ENCODE peak calls at places on chromosomes 12 and 14, in ten cellular contexts. One of them, this sample, is unnamed.
A peak's percentile ranks its signal among the peaks of the same experiment; 100 is the strongest.

GRCh38 chr14:50055461-50056228 is 60.7 kb downstream of the VCPKMT start:
- DNase-seq in ovary: no peak
- DNase-seq in IMR-90: no peak
- DNase-seq in A549: no peak
- DNase-seq in adrenal gland: peak; percentile 17
- DNase-seq in HCT116: no peak
- DNase-seq in body of pancreas: no peak
- DNase-seq in thyroid gland: peak; percentile 38
- DNase-seq in NB4: peak; percentile 31
- DNase-seq in esophagus muscularis mucosa: no peak
- DNase-seq in this sample: peak; percentile 85

GRCh38 chr12:57487597-57488396 is at the start of gene MARS1:
- DNase-seq in ovary: peak; percentile 94
- DNase-seq in IMR-90: peak; percentile 96
- DNase-seq in A549: peak; percentile 94
- DNase-seq in adrenal gland: peak; percentile 93
- DNase-seq in HCT116: peak; percentile 94
- DNase-seq in body of pancreas: peak; percentile 98
- DNase-seq in thyroid gland: peak; percentile 96
- DNase-seq in NB4: peak; percentile 98
- DNase-seq in esophagus muscularis mucosa: peak; percentile 98
- DNase-seq in this sample: peak; percentile 96

GRCh38 chr14:71448431-71449315 is 483.6 kb upstream of the RGS6 start:
- DNase-seq in ovary: no peak
- DNase-seq in IMR-90: no peak
- DNase-seq in A549: no peak
- DNase-seq in adrenal gland: no peak
- DNase-seq in HCT116: no peak
- DNase-seq in body of pancreas: peak; percentile 33
- DNase-seq in thyroid gland: no peak
- DNase-seq in NB4: no peak
- DNase-seq in esophagus muscularis mucosa: no peak
- DNase-seq in this sample: no peak

GRCh38 chr12:4526923-4527546 is 11.7 kb upstream of the RAD51AP1 start:
- DNase-seq in ovary: no peak
- DNase-seq in IMR-90: peak; percentile 16
- DNase-seq in A549: no peak
- DNase-seq in adrenal gland: no peak
- DNase-seq in HCT116: no peak
- DNase-seq in body of pancreas: no peak
- DNase-seq in thyroid gland: no peak
- DNase-seq in NB4: peak; percentile 17
- DNase-seq in esophagus muscularis mucosa: no peak
- DNase-seq in this sample: no peak

GRCh38 chr14:34018564-34019244 is 67.8 kb upstream of the EGLN3 start:
- DNase-seq in ovary: no peak
- DNase-seq in IMR-90: no peak
- DNase-seq in A549: no peak
- DNase-seq in adrenal gland: no peak
- DNase-seq in HCT116: no peak
- DNase-seq in body of pancreas: no peak
- DNase-seq in thyroid gland: no peak
- DNase-seq in NB4: peak; percentile 46
- DNase-seq in esophagus muscularis mucosa: peak; percentile 91
- DNase-seq in this sample: no peak

GRCh38 chr12:132190012-132190755 is 45.9 kb downstream of the NOC4L start:
- DNase-seq in ovary: peak; percentile 63
- DNase-seq in IMR-90: no peak
- DNase-seq in A549: peak; percentile 39
- DNase-seq in adrenal gland: peak; percentile 39
- DNase-seq in HCT116: no peak
- DNase-seq in body of pancreas: no peak
- DNase-seq in thyroid gland: no peak
- DNase-seq in NB4: no peak
- DNase-seq in esophagus muscularis mucosa: no peak
- DNase-seq in this sample: no peak

GRCh38 chr12:130970165-130970907 is 16.6 kb downstream of the ADGRD1 start:
- DNase-seq in ovary: no peak
- DNase-seq in IMR-90: no peak
- DNase-seq in A549: no peak
- DNase-seq in adrenal gland: no peak
- DNase-seq in HCT116: no peak
- DNase-seq in body of pancreas: no peak
- DNase-seq in thyroid gland: no peak
- DNase-seq in NB4: peak; percentile 82
- DNase-seq in esophagus muscularis mucosa: no peak
- DNase-seq in this sample: no peak

GRCh38 chr12:122126713-122127597 is 47.1 kb downstream of the IL31 start:
- DNase-seq in ovary: no peak
- DNase-seq in IMR-90: no peak
- DNase-seq in A549: peak; percentile 58
- DNase-seq in adrenal gland: no peak
- DNase-seq in HCT116: no peak
- DNase-seq in body of pancreas: peak; percentile 40
- DNase-seq in thyroid gland: peak; percentile 41
- DNase-seq in NB4: no peak
- DNase-seq in esophagus muscularis mucosa: no peak
- DNase-seq in this sample: no peak

GRCh38 chr12:58086930-58087329 is 145.6 kb downstream of the ATP23 start:
- DNase-seq in ovary: no peak
- DNase-seq in IMR-90: no peak
- DNase-seq in A549: no peak
- DNase-seq in adrenal gland: no peak
- DNase-seq in HCT116: no peak
- DNase-seq in body of pancreas: no peak
- DNase-seq in thyroid gland: no peak
- DNase-seq in NB4: no peak
- DNase-seq in esophagus muscularis mucosa: peak; percentile 29
- DNase-seq in this sample: no peak

GRCh38 chr12:109385339-109386078 is 37.8 kb downstream of the MYO1H start:
- DNase-seq in ovary: peak; percentile 54
- DNase-seq in IMR-90: peak; percentile 53
- DNase-seq in A549: peak; percentile 51
- DNase-seq in adrenal gland: no peak
- DNase-seq in HCT116: peak; percentile 51
- DNase-seq in body of pancreas: no peak
- DNase-seq in thyroid gland: no peak
- DNase-seq in NB4: peak; percentile 65
- DNase-seq in esophagus muscularis mucosa: no peak
- DNase-seq in this sample: peak; percentile 89

DNA sequence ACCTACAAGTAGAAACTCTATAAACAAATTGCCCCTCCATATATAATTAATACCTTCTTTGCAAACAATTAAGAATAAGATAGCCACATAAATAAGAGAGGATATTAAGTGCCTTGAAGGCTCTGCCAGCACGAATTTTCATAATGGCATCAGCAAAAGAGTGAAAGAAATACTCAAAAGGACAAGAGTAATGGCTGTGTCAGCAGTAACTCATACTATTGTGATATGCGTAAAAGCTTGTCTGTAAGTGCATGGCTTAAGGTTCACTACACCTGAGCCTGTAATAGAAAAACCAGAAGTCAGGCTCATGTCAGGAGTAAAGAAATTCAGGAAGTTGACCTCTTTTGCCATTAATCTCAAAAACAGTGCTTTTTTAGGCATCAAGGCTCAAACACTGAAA is 204.1 kb downstream of the TRHDE start:
- DNase-seq in ovary: no peak
- DNase-seq in IMR-90: no peak
- DNase-seq in A549: no peak
- DNase-seq in adrenal gland: no peak
- DNase-seq in HCT116: no peak
- DNase-seq in body of pancreas: no peak
- DNase-seq in thyroid gland: no peak
- DNase-seq in NB4: no peak
- DNase-seq in esophagus muscularis mucosa: no peak
- DNase-seq in this sample: no peak
- H3K4me3 ChIP-seq in ovary: no peak overlapping the region
- H3K4me3 ChIP-seq in IMR-90: no peak overlapping the region
- H3K4me3 ChIP-seq in A549: no peak overlapping the region
- H3K4me3 ChIP-seq in adrenal gland: no peak overlapping the region
- H3K4me3 ChIP-seq in HCT116: no peak overlapping the region
- H3K4me3 ChIP-seq in body of pancreas: no peak overlapping the region
- H3K4me3 ChIP-seq in thyroid gland: no peak overlapping the region
- H3K4me3 ChIP-seq in NB4: no peak overlapping the region
- H3K4me3 ChIP-seq in esophagus muscularis mucosa: no peak overlapping the region
- H3K4me3 ChIP-seq in this sample: no peak overlapping the region

GRCh38 chr12:55830601-55831406 is 1.4 kb upstream of the DNAJC14 start:
- DNase-seq in ovary: peak; percentile 92
- DNase-seq in IMR-90: peak; percentile 56
- DNase-seq in A549: peak; percentile 40
- DNase-seq in adrenal gland: peak; percentile 70
- DNase-seq in HCT116: no peak
- DNase-seq in body of pancreas: peak; percentile 61
- DNase-seq in thyroid gland: peak; percentile 73
- DNase-seq in NB4: peak; percentile 68
- DNase-seq in esophagus muscularis mucosa: peak; percentile 96
- DNase-seq in this sample: peak; percentile 96
- TF ChIP-seq POLR2A in ovary: peak; percentile 90
- TF ChIP-seq POLR2A in IMR-90: no peak
- TF ChIP-seq POLR2A in A549: peak; percentile 43
- TF ChIP-seq POLR2A in adrenal gland: no peak
- TF ChIP-seq POLR2A in HCT116: no peak
- TF ChIP-seq POLR2A in body of pancreas: no peak
- TF ChIP-seq POLR2A in thyroid gland: peak; percentile 70
- TF ChIP-seq POLR2A in NB4: no peak
- TF ChIP-seq POLR2A in esophagus muscularis mucosa: peak; percentile 45
- TF ChIP-seq POLR2A in this sample: no peak

DNA sequence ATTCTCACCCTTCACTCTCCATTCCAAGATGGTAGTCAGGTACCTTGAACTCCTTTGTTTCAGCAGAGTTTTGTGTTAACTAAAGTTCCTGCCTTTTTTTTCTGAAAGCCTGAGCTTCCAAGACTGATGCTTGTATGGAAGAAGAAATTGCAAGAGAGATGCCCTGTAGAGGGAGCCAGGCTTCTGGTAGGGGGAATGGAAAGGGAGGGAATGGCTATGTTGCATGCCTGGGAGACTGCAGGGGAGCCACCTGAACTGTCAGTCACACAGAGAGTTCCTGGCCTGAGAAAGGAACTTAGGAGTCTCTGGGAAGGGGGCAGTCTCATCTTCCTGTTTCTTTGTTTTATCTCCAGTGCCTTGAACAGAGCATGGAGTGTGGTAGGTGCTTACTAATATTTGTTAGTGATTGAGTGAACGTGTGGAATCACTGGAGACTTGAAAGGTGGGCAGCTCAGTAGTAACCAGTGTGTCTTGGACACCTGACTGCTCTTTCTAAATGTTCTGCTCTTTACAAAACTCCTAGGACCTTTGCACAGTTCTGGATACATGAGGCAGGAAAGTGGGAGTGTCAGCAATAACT is 132.2 kb downstream of the ANO4 start:
- DNase-seq in ovary: no peak
- DNase-seq in IMR-90: peak; percentile 14
- DNase-seq in A549: no peak
- DNase-seq in adrenal gland: no peak
- DNase-seq in HCT116: peak; percentile 48
- DNase-seq in body of pancreas: peak; percentile 36
- DNase-seq in thyroid gland: no peak
- DNase-seq in NB4: peak; percentile 14
- DNase-seq in esophagus muscularis mucosa: no peak
- DNase-seq in this sample: no peak
- TF ChIP-seq CTCF in ovary: no peak
- TF ChIP-seq CTCF in IMR-90: peak; percentile 27
- TF ChIP-seq CTCF in A549: no peak
- TF ChIP-seq CTCF in adrenal gland: peak; percentile 28
- TF ChIP-seq CTCF in HCT116: peak; percentile 53
- TF ChIP-seq CTCF in body of pancreas: no peak
- TF ChIP-seq CTCF in thyroid gland: no peak
- TF ChIP-seq CTCF in NB4: peak; percentile 25
- TF ChIP-seq CTCF in esophagus muscularis mucosa: no peak
- TF ChIP-seq CTCF in this sample: no peak

DNA sequence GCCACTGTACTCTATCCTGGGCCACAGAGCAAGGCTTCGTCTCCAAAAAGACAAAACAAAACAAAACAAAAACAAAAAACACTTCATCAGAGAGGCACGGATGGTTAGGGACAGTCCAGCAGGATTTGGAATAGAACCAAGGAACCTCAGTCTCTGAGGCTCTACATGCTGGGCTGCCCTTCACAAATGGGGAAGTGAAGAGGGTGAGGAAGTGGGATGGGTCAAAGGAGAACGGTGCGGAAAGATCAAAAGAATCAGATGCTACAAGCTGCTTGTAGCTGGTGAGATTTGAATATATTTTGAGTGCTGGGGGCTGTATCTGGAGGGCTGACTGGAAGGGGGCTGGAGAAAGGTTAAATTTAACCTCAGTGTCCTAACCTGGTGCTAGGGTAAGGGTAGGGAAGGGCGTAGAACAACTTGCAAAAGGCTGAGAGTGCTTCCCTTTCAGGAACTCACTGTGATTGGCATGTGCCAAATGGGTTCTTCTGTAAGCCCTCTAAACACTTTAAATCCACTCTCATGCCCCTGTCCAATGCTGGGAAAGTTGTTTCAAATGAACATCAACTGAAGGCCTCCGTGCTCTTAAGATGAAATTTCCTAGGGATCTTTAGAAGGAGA is 4.6 kb downstream of the FOXJ2 start:
- DNase-seq in ovary: no peak
- DNase-seq in IMR-90: no peak
- DNase-seq in A549: no peak
- DNase-seq in adrenal gland: no peak
- DNase-seq in HCT116: no peak
- DNase-seq in body of pancreas: no peak
- DNase-seq in thyroid gland: no peak
- DNase-seq in NB4: peak; percentile 69
- DNase-seq in esophagus muscularis mucosa: no peak
- DNase-seq in this sample: no peak
- H3K4me3 ChIP-seq in ovary: no peak overlapping the region
- H3K4me3 ChIP-seq in IMR-90: no peak overlapping the region
- H3K4me3 ChIP-seq in A549: no peak overlapping the region
- H3K4me3 ChIP-seq in adrenal gland: no peak overlapping the region
- H3K4me3 ChIP-seq in HCT116: no peak overlapping the region
- H3K4me3 ChIP-seq in body of pancreas: no peak overlapping the region
- H3K4me3 ChIP-seq in thyroid gland: no peak overlapping the region
- H3K4me3 ChIP-seq in NB4: no peak overlapping the region
- H3K4me3 ChIP-seq in esophagus muscularis mucosa: no peak overlapping the region
- H3K4me3 ChIP-seq in this sample: no peak overlapping the region

GRCh38 chr14:22613091-22613695 is 15.1 kb downstream of the ABHD4 start:
- DNase-seq in ovary: no peak
- DNase-seq in IMR-90: no peak
- DNase-seq in A549: no peak
- DNase-seq in adrenal gland: no peak
- DNase-seq in HCT116: no peak
- DNase-seq in body of pancreas: no peak
- DNase-seq in thyroid gland: no peak
- DNase-seq in NB4: no peak
- DNase-seq in esophagus muscularis mucosa: no peak
- DNase-seq in this sample: no peak
- TF ChIP-seq POLR2A in ovary: no peak
- TF ChIP-seq POLR2A in IMR-90: no peak
- TF ChIP-seq POLR2A in A549: no peak
- TF ChIP-seq POLR2A in adrenal gland: no peak
- TF ChIP-seq POLR2A in HCT116: no peak
- TF ChIP-seq POLR2A in body of pancreas: no peak
- TF ChIP-seq POLR2A in thyroid gland: no peak
- TF ChIP-seq POLR2A in NB4: no peak
- TF ChIP-seq POLR2A in esophagus muscularis mucosa: no peak
- TF ChIP-seq POLR2A in this sample: no peak